ENCODE peak calls at places on chromosomes 1 and 21, in five cellular contexts. O is IMR-90, B is H1, H is neuronal stem cell, E is H9. X is an unnamed sample.

GRCh38 chr1:180504186-180504585 is 1.8 kb upstream of the ACBD6 start:
- DNase-seq in O (peak), B (no peak), H (no peak), E (no peak), X (peak)

GRCh38 chr1:109516872-109517271 is 7.3 kb upstream of the AMIGO1 start:
- DNase-seq in O (peak), B (no peak), H (no peak), E (no peak), X (no peak)

GRCh38 chr1:11193376-11193775 is 4.2 kb downstream of the ANGPTL7 start:
- DNase-seq in O (no peak), B (no peak), H (no peak), E (no peak), X (no peak)

GRCh38 chr1:15848143-15848928 is 829 bp downstream of the SPEN start:
- DNase-seq in O (peak), B (peak), H (no peak), E (peak), X (peak)

GRCh38 chr1:198850196-198850595 is 211.4 kb downstream of the PTPRC start:
- DNase-seq in O (peak), B (no peak), H (no peak), E (no peak), X (no peak)

GRCh38 chr1:216841165-216841564 is 117.9 kb upstream of the ESRRG start:
- DNase-seq in O (no peak), B (no peak), H (no peak), E (no peak), X (no peak)

GRCh38 chr1:169931795-169932195 is 38.1 kb upstream of the SCYL3 start:
- DNase-seq in O (peak), B (no peak), H (no peak), E (no peak), X (no peak)

GRCh38 chr1:202010042-202011015 is at the start of gene ELF3:
- DNase-seq in O (no peak), B (peak), H (peak), E (peak), X (no peak)

GRCh38 chr1:33088119-33088906 is 7.4 kb downstream of the AZIN2 start:
- DNase-seq in O (peak), B (no peak), H (no peak), E (no peak), X (no peak)

DNA sequence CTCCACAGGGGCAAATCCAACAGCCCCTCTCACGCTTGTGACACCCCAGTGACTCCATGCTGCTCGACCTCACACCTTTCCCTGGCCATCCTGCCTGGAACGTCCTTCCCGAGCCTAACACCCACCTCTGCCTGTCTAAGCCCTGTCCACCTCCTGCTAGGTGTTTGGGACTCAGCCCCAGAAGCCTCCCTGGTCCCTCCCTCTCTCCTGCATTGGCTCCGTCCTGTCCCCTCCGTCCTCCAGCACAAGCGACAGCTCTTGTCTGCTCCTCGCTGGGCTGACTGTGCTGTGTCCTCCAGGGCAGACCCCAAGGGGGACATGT is 102.0 kb upstream of the IFFO2 start:
- DNase-seq in O (no peak), B (no peak), H (no peak), E (no peak), X (no peak)
- H2AK5ac ChIP-seq in O (no peak), B (peak), H (peak), E (no peak), X (no peak)

GRCh38 chr1:31055953-31056352 is 9.6 kb downstream of the PUM1 start:
- DNase-seq in O (no peak), B (no peak), H (no peak), E (no peak), X (no peak)
- H2AFZ ChIP-seq in O (no peak), B (no peak), H (no peak), E (no peak), X (no peak)

GRCh38 chr1:44240802-44241671 is 27.8 kb downstream of the DMAP1 start:
- DNase-seq in O (no peak), B (no peak), H (no peak), E (no peak), X (no peak)

GRCh38 chr1:44237721-44238457 is 24.6 kb downstream of the DMAP1 start:
- DNase-seq in O (peak), B (peak), H (peak), E (peak), X (peak)

GRCh38 chr1:44239337-44239960 is 26.2 kb downstream of the DMAP1 start:
- DNase-seq in O (peak), B (peak), H (peak), E (peak), X (peak)

GRCh38 chr1:44238651-44239050 is 25.4 kb downstream of the DMAP1 start:
- DNase-seq in O (no peak), B (no peak), H (no peak), E (no peak), X (no peak)

GRCh38 chr1:44239961-44240371 is 26.7 kb downstream of the DMAP1 start:
- DNase-seq in O (no peak), B (no peak), H (no peak), E (no peak), X (peak)
- H2BK5ac ChIP-seq in O (no peak), B (peak), H (peak), E (no peak), X (no peak)

GRCh38 chr21:17185685-17186084 is 327.2 kb upstream of the CXADR start:
- DNase-seq in O (no peak), B (no peak), H (no peak), E (no peak), X (no peak)

GRCh38 chr21:17195965-17196364 is 316.9 kb upstream of the CXADR start:
- DNase-seq in O (no peak), B (no peak), H (no peak), E (no peak), X (no peak)

GRCh38 chr21:17189963-17190362 is 322.9 kb upstream of the CXADR start:
- DNase-seq in O (no peak), B (no peak), H (no peak), E (no peak), X (no peak)

GRCh38 chr21:17196619-17197018 is 316.2 kb upstream of the CXADR start:
- DNase-seq in O (no peak), B (no peak), H (no peak), E (no peak), X (no peak)

GRCh38 chr21:17191346-17191993 is 321.4 kb upstream of the CXADR start:
- DNase-seq in O (no peak), B (no peak), H (no peak), E (no peak), X (no peak)
- H2AK5ac ChIP-seq in O (no peak), B (no peak), H (no peak), E (no peak), X (no peak)

GRCh38 chr21:41508415-41509205 is 652 bp upstream of the TMPRSS2 start:
- DNase-seq in O (no peak), B (peak), H (no peak), E (no peak), X (no peak)
- H2AFZ ChIP-seq in O (no peak), B (peak), H (no peak), E (no peak), X (no peak)

DNA sequence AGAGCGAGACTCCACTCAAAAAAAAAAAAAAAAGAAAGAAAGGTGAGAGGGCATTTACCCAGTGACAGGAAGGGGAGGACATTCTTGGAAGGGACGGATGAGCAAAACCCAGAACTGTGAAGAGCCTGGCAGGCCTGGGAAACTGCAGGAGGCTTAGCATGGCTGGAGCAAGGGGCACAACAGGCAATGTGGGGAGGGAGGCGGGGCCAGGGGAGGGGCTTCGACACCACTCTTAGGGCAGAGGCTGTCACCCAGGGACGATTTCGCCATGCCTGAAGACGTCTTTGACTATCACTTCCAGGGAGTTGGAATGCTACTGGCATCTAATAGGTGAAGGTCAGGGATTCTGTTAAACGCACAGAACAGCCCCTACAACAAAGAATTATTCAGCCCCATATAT is 184.0 kb downstream of the HUNK start:
- DNase-seq in O (no peak), B (no peak), H (no peak), E (peak), X (no peak)
- H2BK5ac ChIP-seq in O (no peak), B (no peak), H (no peak), E (no peak), X (no peak)

DNA sequence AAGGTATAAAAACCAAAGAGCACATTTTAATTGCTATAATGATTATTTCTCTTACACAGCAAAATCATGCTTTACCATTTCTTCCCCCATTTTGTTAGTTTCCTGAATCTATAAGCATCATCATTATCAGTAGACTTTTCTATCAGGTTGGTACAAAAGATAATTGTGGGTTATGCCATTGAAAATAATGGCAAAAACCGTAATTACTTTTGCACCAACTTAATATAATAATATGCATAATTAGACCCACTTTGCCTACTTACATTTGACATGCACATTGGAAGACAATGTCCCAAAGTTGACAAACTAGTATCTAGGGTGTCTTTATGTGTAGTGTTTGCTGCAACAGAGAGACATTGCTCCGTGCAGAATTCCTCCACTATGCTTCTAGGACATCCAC is 594.2 kb downstream of the LMO4 start:
- DNase-seq in O (no peak), B (no peak), H (no peak), E (no peak), X (no peak)
- H2AK5ac ChIP-seq in O (no peak), B (no peak), H (no peak), E (no peak), X (no peak)

DNA sequence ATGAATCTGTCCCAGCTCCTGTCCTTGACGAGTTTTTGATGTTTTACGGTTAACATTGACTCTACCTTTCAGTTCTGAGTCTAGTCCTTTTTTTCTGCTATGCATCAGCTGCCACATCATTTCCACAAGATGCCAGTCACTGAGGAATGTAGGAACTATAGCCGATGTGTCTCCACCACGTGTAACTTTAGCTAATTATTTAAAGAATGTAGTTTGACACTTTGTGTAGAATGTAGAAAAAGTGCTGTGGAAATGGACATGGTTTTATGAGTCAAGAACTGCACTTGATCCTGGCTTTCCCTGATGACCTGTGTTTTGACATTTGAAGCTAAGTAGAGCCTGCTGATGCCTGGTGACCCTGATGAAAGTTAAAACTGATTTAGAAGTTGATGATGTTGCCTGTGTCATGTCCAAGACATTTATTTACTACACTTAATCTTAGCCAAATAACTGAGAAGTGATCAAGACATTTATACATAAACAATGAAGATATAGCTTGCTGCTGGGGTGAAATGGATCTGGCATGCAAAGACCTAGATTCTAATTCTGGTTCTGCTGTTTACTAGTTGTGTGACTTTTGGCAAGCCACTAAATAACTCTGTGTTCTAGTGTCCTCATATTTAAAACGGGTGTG is 4.4 kb upstream of the OSBPL9 start:
- DNase-seq in O (peak), B (no peak), H (no peak), E (no peak), X (peak)
- H2AFZ ChIP-seq in O (no peak), B (no peak), H (no peak), E (no peak), X (no peak)

GRCh38 chr1:160629286-160630210 is 17.3 kb downstream of the SLAMF1 start:
- DNase-seq in O (no peak), B (no peak), H (no peak), E (no peak), X (no peak)
- H2BK5ac ChIP-seq in O (no peak), B (no peak), H (no peak), E (no peak), X (no peak)

GRCh38 chr1:27536004-27536757 is 46.2 kb upstream of the WASF2 start:
- DNase-seq in O (no peak), B (no peak), H (no peak), E (no peak), X (no peak)
- H2AK5ac ChIP-seq in O (peak), B (peak), H (peak), E (no peak), X (peak)

X was measured in mesenchymal stem cell.